ENCODE peak calls at places on chromosomes 16 and 17, in four cellular contexts. J, P, D and N are unnamed samples.

GRCh38 chr17:50904522-50905459 is 38.6 kb upstream of the TOB1 start:
- DNase-seq in P (no peak), J (no peak), D (peak), N (peak)

GRCh38 chr17:48592592-48592991 is 987 bp downstream of the HOXB5 start:
- DNase-seq in P (no peak), D (no peak), J (no peak), N (no peak)

GRCh38 chr16:75108792-75109731 is 7.5 kb downstream of the LDHD start:
- DNase-seq in P (peak), J (peak), D (peak), N (peak)

GRCh38 chr16:19609359-19609758 is 53.9 kb downstream of the VPS35L start:
- DNase-seq in D (no peak), P (no peak), J (no peak), N (no peak)

GRCh38 chr16:79100456-79100855 is 500.1 kb downstream of the MAF start:
- DNase-seq in P (no peak), J (no peak), D (peak), N (no peak)

GRCh38 chr16:11474617-11475291 is 112.0 kb downstream of the LITAF start:
- DNase-seq in J (no peak), D (no peak), P (no peak), N (no peak)

GRCh38 chr17:77783991-77784820 is 174.3 kb upstream of the TNRC6C start:
- DNase-seq in P (no peak), D (no peak), J (peak), N (no peak)

GRCh38 chr16:89363621-89364393 is 126.6 kb downstream of the ANKRD11 start:
- DNase-seq in P (peak), D (no peak), J (no peak), N (no peak)

GRCh38 chr17:2030779-2031163 is 818 bp downstream of the DPH1 start:
- DNase-seq in P (no peak), J (no peak), D (no peak), N (no peak)

GRCh38 chr16:49441366-49441780 is 67.8 kb downstream of the C16orf78 start:
- DNase-seq in P (no peak), J (peak), D (no peak), N (peak)

GRCh38 chr16:8678068-8678927 is 3.9 kb downstream of the ABAT start:
- DNase-seq in D (no peak), P (peak), J (no peak), N (no peak)

GRCh38 chr17:74642995-74643394 is 19.5 kb upstream of the CD300E start:
- DNase-seq in J (no peak), P (no peak), D (no peak), N (no peak)

GRCh38 chr17:43650471-43650870 is 11.3 kb downstream of the MEOX1 start:
- DNase-seq in P (no peak), J (no peak), D (no peak), N (no peak)